ENCODE peak calls at places on chromosomes 6 and 20, in six cellular contexts. One of them, this sample, is unnamed.

GRCh38 chr6:74857157-74857556 is 348.7 kb downstream of the COL12A1 start:
- DNase-seq in K562: no peak
- DNase-seq in osteoblast: no peak
- DNase-seq in lung: no peak
- DNase-seq in HAP-1: no peak
- DNase-seq in H7: no peak
- DNase-seq in this sample: no peak

GRCh38 chr6:10725716-10726115 is 2.8 kb downstream of the TMEM14C start:
- DNase-seq in K562: no peak
- DNase-seq in osteoblast: no peak
- DNase-seq in lung: no peak
- DNase-seq in HAP-1: no peak
- DNase-seq in H7: no peak
- DNase-seq in this sample: no peak

GRCh38 chr20:64001607-64002011 is 20.7 kb downstream of the PRPF6 start:
- DNase-seq in K562: no peak
- DNase-seq in osteoblast: no peak
- DNase-seq in lung: no peak
- DNase-seq in HAP-1: no peak
- DNase-seq in H7: no peak
- DNase-seq in this sample: no peak

GRCh38 chr20:46355778-46356177 is 47.5 kb upstream of the CDH22 start:
- DNase-seq in K562: no peak
- DNase-seq in osteoblast: peak; percentile 68
- DNase-seq in lung: no peak
- DNase-seq in HAP-1: no peak
- DNase-seq in H7: no peak
- DNase-seq in this sample: no peak

GRCh38 chr6:38169221-38169674 is 349.7 kb downstream of the ZFAND3 start:
- DNase-seq in K562: no peak
- DNase-seq in osteoblast: peak; percentile 76
- DNase-seq in lung: no peak
- DNase-seq in HAP-1: no peak
- DNase-seq in H7: peak; percentile 91
- DNase-seq in this sample: no peak

GRCh38 chr6:133764011-133764812 is 124.7 kb upstream of the TCF21 start:
- DNase-seq in K562: no peak
- DNase-seq in osteoblast: no peak
- DNase-seq in lung: no peak
- DNase-seq in HAP-1: no peak
- DNase-seq in H7: no peak
- DNase-seq in this sample: no peak

GRCh38 chr20:15875446-15875845 is 697.8 kb downstream of the KIF16B start:
- DNase-seq in K562: no peak
- DNase-seq in osteoblast: no peak
- DNase-seq in lung: no peak
- DNase-seq in HAP-1: no peak
- DNase-seq in H7: no peak
- DNase-seq in this sample: no peak

GRCh38 chr6:80607814-80608391 is 501.4 kb downstream of the BCKDHB start:
- DNase-seq in K562: no peak
- DNase-seq in osteoblast: peak; percentile 58
- DNase-seq in lung: no peak
- DNase-seq in HAP-1: no peak
- DNase-seq in H7: peak; percentile 3
- DNase-seq in this sample: no peak

DNA sequence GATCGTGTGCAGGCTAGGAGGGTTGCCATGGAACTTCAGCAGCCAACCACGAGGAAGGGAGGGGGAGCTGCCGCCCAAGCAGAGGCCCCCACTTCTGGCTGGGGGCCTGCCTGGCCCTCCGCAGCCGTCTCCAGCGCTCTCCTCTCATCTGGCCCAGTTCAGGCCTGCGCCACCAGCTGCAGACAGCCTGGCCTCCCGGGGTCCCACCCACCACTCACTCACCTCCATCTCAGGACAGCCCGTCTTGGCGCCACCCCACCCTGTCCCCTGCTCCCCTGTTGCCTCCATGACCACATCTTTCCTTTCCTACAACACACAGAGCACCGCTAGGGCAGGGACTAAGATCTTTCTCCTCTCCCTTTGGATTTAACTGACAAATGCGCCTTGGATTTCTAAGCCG is 98.7 kb downstream of the ANKRD60 start:
- DNase-seq in K562: no peak
- DNase-seq in osteoblast: no peak
- DNase-seq in lung: no peak
- DNase-seq in HAP-1: no peak
- DNase-seq in H7: no peak
- DNase-seq in this sample: peak; percentile 46
- H3K4me3 ChIP-seq in K562: no peak overlapping the region
- H3K4me3 ChIP-seq in osteoblast: no peak overlapping the region
- H3K4me3 ChIP-seq in lung: no peak overlapping the region
- H3K4me3 ChIP-seq in HAP-1: no peak overlapping the region
- H3K4me3 ChIP-seq in H7: no peak overlapping the region
- H3K4me3 ChIP-seq in this sample: no peak overlapping the region

GRCh38 chr20:61940491-61940890 is 125.2 kb downstream of the TAF4 start:
- DNase-seq in K562: no peak
- DNase-seq in osteoblast: peak; percentile 45
- DNase-seq in lung: no peak
- DNase-seq in HAP-1: no peak
- DNase-seq in H7: peak; percentile 46
- DNase-seq in this sample: no peak
- H3K27me3 ChIP-seq in K562: peaks cover 14% of the 10 kb centered on the region
- H3K27me3 ChIP-seq in osteoblast: no peaks in the 10 kb centered on the region
- H3K27me3 ChIP-seq in lung: no peaks in the 10 kb centered on the region
- H3K27me3 ChIP-seq in HAP-1: no peaks in the 10 kb centered on the region
- H3K27me3 ChIP-seq in H7: no peaks in the 10 kb centered on the region
- H3K27me3 ChIP-seq in this sample: no peaks in the 10 kb centered on the region

DNA sequence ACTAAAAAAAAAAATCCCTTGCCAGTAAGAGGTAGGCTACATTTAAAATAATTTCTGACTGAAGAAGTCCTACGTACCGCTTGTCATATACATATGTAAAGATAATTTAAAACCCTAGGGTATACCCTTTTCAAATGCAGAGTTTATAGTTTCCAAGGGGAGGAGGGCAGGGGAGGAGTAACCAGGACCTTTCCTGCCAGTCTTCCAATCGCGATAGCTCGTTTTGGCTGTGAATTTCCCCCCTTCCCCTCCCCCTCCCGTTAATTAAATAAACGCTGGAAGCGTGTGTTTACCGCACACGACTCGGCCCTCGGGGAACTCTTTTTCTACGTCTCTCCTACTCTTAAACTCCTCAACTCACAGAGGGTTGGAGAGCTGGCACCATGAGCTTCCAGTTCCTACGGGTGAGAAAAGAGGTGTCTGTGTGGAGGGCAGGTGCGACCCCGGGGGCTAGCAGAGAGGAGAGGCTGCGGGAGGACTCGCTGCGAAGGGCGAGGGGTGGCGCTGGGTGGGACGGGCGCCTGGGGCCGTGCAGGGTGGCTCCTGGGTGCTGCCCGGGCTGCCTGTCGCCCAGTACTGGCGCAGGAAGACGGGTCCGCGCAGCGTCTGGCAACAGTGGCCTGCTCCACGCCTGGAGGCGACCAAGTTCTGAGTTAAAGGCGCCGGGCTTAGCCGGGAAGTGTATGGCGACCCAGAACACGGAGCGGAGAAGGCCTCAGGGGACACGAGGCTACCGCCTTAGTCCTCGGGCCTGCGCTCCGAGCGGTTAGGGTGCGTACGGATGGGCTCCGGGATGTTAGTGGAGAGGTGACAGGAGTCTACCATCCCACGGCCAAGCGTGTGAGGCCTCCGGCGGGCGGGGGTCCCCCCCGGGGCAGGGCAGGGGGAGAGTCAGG is 4.1 kb upstream of the TFAP2C start:
- DNase-seq in K562: no peak
- DNase-seq in osteoblast: peak; percentile 81
- DNase-seq in lung: no peak
- DNase-seq in HAP-1: peak; percentile 96
- DNase-seq in H7: peak; percentile 89
- DNase-seq in this sample: no peak
- H3K4me3 ChIP-seq in K562: no peak overlapping the region
- H3K4me3 ChIP-seq in osteoblast: no peak overlapping the region
- H3K4me3 ChIP-seq in lung: no peak overlapping the region
- H3K4me3 ChIP-seq in HAP-1: peak overlapping the region; percentile 80
- H3K4me3 ChIP-seq in H7: peak overlapping the region; percentile 81
- H3K4me3 ChIP-seq in this sample: no peak overlapping the region

DNA sequence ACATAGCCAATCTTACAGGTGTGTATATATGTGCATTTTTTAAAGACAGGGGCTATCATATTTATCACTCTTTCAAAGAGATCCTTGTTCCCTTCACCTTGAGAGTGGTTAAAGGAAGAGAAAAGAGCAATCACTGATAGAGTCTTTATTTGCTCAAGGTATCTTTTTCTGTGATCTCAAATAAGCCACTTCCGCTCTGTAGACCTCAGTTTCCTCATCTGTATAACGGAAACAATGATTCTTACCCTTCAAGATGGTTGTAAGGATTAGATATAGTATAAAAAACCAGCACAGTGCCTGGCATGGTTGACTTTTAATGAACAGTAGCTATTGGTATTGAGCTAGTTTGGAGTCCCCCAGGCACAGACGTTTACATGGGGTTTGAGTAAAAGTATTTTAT is 10.1 kb upstream of the LRFN2 start:
- DNase-seq in K562: no peak
- DNase-seq in osteoblast: no peak
- DNase-seq in lung: no peak
- DNase-seq in HAP-1: no peak
- DNase-seq in H7: no peak
- DNase-seq in this sample: no peak
- H3K27me3 ChIP-seq in K562: peaks cover 5% of the 10 kb centered on the region
- H3K27me3 ChIP-seq in osteoblast: no peaks in the 10 kb centered on the region
- H3K27me3 ChIP-seq in lung: no peaks in the 10 kb centered on the region
- H3K27me3 ChIP-seq in HAP-1: no peaks in the 10 kb centered on the region
- H3K27me3 ChIP-seq in H7: peaks cover 8% of the 10 kb centered on the region
- H3K27me3 ChIP-seq in this sample: no peaks in the 10 kb centered on the region

GRCh38 chr6:109292420-109292819 is 89.8 kb downstream of the CD164 start:
- DNase-seq in K562: peak; percentile 51
- DNase-seq in osteoblast: no peak
- DNase-seq in lung: no peak
- DNase-seq in HAP-1: no peak
- DNase-seq in H7: peak; percentile 23
- DNase-seq in this sample: no peak
- H3K4me3 ChIP-seq in K562: no peak overlapping the region
- H3K4me3 ChIP-seq in osteoblast: no peak overlapping the region
- H3K4me3 ChIP-seq in lung: no peak overlapping the region
- H3K4me3 ChIP-seq in HAP-1: no peak overlapping the region
- H3K4me3 ChIP-seq in H7: no peak overlapping the region
- H3K4me3 ChIP-seq in this sample: no peak overlapping the region

DNA sequence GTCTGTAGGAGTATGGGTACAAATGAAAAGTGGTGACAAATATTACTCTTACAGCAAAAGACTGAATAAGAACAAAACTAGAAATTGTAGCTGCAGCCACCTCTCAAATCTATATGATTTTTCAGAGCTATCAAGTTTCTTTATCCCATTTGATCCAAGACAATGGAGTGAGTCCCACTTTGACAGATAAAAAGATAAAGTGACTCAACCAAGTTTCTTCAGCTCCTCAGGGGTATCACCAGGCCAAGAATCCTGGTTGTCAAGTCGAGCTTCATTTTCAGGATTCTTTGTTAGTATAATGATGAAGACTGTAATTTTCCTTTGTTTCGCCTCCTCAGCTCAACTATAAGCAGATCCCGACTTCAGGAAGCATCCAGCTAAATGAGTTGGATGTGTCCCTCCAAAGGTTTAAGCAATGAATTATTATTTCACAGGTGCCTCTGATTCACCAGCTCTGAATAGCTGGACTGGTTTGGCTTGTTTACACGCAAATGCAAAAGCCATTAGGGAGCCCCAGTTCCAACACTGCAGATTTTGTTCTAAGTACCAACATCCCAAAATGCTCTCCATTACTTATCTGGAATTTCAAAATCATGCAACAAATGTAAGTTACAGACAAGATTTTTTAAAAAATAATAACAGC is 238.9 kb downstream of the MAFB start:
- DNase-seq in K562: no peak
- DNase-seq in osteoblast: no peak
- DNase-seq in lung: no peak
- DNase-seq in HAP-1: no peak
- DNase-seq in H7: no peak
- DNase-seq in this sample: no peak
- H3K27me3 ChIP-seq in K562: no peaks in the 10 kb centered on the region
- H3K27me3 ChIP-seq in osteoblast: no peaks in the 10 kb centered on the region
- H3K27me3 ChIP-seq in lung: no peaks in the 10 kb centered on the region
- H3K27me3 ChIP-seq in HAP-1: no peaks in the 10 kb centered on the region
- H3K27me3 ChIP-seq in H7: no peaks in the 10 kb centered on the region
- H3K27me3 ChIP-seq in this sample: no peaks in the 10 kb centered on the region

DNA sequence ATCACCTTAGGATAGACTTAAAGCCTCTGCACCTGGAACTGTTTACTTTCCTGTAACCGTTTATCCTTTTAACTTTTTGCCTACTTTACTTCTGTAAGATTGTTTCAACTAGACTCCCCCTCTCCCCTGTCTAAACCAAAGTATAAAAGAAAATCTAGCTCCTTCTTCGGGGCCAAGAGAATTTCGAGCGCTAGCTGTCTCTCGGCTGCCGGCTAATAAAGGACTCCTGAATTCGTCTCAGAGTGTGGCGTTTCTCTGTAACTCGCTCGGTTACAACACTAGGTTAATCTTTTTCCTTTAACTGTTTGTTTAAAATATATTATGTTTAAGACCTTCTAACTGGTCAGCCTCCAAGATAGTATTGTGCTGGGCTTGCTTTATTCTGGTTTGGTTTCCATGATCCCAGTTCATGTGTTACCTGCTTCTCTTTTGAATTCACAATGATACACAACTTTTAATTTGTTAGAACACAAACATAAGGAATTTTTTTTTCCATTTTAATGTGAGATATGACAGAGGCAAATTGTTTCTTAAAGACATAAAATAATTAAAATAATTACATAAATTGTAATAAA is 8.7 kb upstream of the NQO2 start:
- DNase-seq in K562: no peak
- DNase-seq in osteoblast: no peak
- DNase-seq in lung: no peak
- DNase-seq in HAP-1: no peak
- DNase-seq in H7: no peak
- DNase-seq in this sample: no peak
- H3K4me3 ChIP-seq in K562: peak overlapping the region; percentile 71
- H3K4me3 ChIP-seq in osteoblast: peak overlapping the region; percentile 85
- H3K4me3 ChIP-seq in lung: no peak overlapping the region
- H3K4me3 ChIP-seq in HAP-1: peak overlapping the region; percentile 56
- H3K4me3 ChIP-seq in H7: no peak overlapping the region
- H3K4me3 ChIP-seq in this sample: peak overlapping the region; percentile 65

GRCh38 chr20:62427172-62428007 is at the start of gene RBBP8NL:
- DNase-seq in K562: no peak
- DNase-seq in osteoblast: no peak
- DNase-seq in lung: peak; percentile 93
- DNase-seq in HAP-1: no peak
- DNase-seq in H7: peak; percentile 90
- DNase-seq in this sample: no peak
- H3K27me3 ChIP-seq in K562: peaks cover 12% of the 10 kb centered on the region
- H3K27me3 ChIP-seq in osteoblast: peaks cover 4% of the 10 kb centered on the region
- H3K27me3 ChIP-seq in lung: no peaks in the 10 kb centered on the region
- H3K27me3 ChIP-seq in HAP-1: no peaks in the 10 kb centered on the region
- H3K27me3 ChIP-seq in H7: no peaks in the 10 kb centered on the region
- H3K27me3 ChIP-seq in this sample: no peaks in the 10 kb centered on the region

DNA sequence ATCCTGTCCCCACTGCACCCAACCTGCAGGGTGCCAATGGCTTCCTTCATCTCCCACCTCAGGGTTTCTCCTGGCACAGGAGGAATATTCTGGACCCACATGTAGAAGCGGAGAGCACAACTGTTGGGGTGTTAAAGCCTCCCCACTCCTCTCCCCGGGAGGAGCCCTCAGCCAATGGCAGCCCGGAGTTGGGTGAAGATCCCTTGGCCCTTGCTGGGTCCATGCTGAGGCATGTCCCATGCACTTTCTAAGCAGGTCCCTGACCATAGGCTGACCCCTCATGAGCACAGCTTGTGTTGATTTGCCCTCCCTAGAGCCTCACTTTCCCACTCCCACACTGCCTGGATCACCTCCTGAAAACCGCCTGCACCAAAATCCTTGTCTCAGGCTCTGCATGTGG is 97.2 kb upstream of the PMEPA1 start:
- DNase-seq in K562: no peak
- DNase-seq in osteoblast: peak; percentile 61
- DNase-seq in lung: no peak
- DNase-seq in HAP-1: no peak
- DNase-seq in H7: no peak
- DNase-seq in this sample: no peak
- H3K4me3 ChIP-seq in K562: no peak overlapping the region
- H3K4me3 ChIP-seq in osteoblast: no peak overlapping the region
- H3K4me3 ChIP-seq in lung: no peak overlapping the region
- H3K4me3 ChIP-seq in HAP-1: no peak overlapping the region
- H3K4me3 ChIP-seq in H7: no peak overlapping the region
- H3K4me3 ChIP-seq in this sample: no peak overlapping the region

This sample was measured in right atrium auricular region.